ENCODE peak calls at places on chromosomes 1 and 21, in seven cellular contexts. H is fibroblast of lung; G is naive thymus-derived CD4-positive, alpha-beta T cell; Q is psoas muscle; V is mammary epithelial cell; T is uterus; Y is CD8-positive, alpha-beta memory T cell. W is an unnamed sample. For H3K4me1, the result is how much of the 10 kb centered on the place peaks cover.

GRCh38 chr21:42878678-42878992 is 704 bp downstream of the WDR4 start:
- DNase-seq in H (no peak), G (peak), Q (no peak), V (no peak), T (no peak), Y (no peak), W (no peak)

GRCh38 chr1:68116643-68117235 is 66.3 kb upstream of the DIRAS3 start:
- DNase-seq in H (peak), G (peak), Q (peak), V (peak), T (peak), Y (no peak), W (no peak)

GRCh38 chr1:202274611-202275010 is 67.1 kb downstream of the UBE2T start:
- DNase-seq in H (no peak), G (peak), Q (no peak), V (no peak), T (peak), Y (no peak), W (no peak)

GRCh38 chr1:177568702-177569101 is 397.9 kb downstream of the BRINP2 start:
- DNase-seq in H (no peak), G (no peak), Q (no peak), V (no peak), T (no peak), Y (no peak), W (no peak)

GRCh38 chr1:227927971-227928741 is 19.6 kb downstream of the WNT9A start:
- DNase-seq in H (no peak), G (no peak), Q (no peak), V (no peak), T (no peak), Y (no peak), W (no peak)

GRCh38 chr1:65119951-65120350 is 28.1 kb upstream of the AK4 start:
- DNase-seq in H (no peak), G (no peak), Q (no peak), V (no peak), T (no peak), Y (no peak), W (no peak)

GRCh38 chr21:26679299-26679698 is 106.2 kb upstream of the CYYR1 start:
- DNase-seq in H (peak), G (no peak), Q (no peak), V (no peak), T (no peak), Y (no peak), W (no peak)

GRCh38 chr1:17588048-17588781 is 48.7 kb downstream of the ARHGEF10L start:
- DNase-seq in H (peak), G (no peak), Q (peak), V (peak), T (no peak), Y (no peak), W (no peak)

GRCh38 chr1:14862114-14862513 is 263.6 kb downstream of the KAZN start:
- DNase-seq in H (no peak), G (no peak), Q (no peak), V (no peak), T (no peak), Y (no peak), W (no peak)

GRCh38 chr1:116693759-116694482 is 26.4 kb upstream of the IGSF3 start:
- DNase-seq in H (no peak), G (no peak), Q (peak), V (peak), T (no peak), Y (no peak), W (no peak)

GRCh38 chr1:101203812-101204540 is 32.8 kb upstream of the S1PR1 start:
- DNase-seq in H (peak), G (no peak), Q (no peak), V (no peak), T (no peak), Y (no peak), W (no peak)

GRCh38 chr21:37047079-37047478 is 25.8 kb downstream of the PIGP start:
- DNase-seq in H (no peak), G (no peak), Q (no peak), V (peak), T (no peak), Y (no peak), W (no peak)

GRCh38 chr1:95951291-95951690 is 717.3 kb downstream of the RWDD3 start:
- DNase-seq in H (no peak), G (no peak), Q (no peak), V (no peak), T (no peak), Y (no peak), W (no peak)

GRCh38 chr1:10651793-10652192 is 144.7 kb downstream of the CASZ1 start:
- DNase-seq in H (no peak), G (no peak), Q (no peak), V (no peak), T (no peak), Y (no peak), W (no peak)

GRCh38 chr1:89615676-89616598 is 17.0 kb upstream of the LRRC8C start:
- DNase-seq in H (no peak), G (no peak), Q (no peak), V (peak), T (no peak), Y (no peak), W (no peak)

GRCh38 chr1:94398356-94398755 is 19.8 kb upstream of the ABCD3 start:
- DNase-seq in H (no peak), G (no peak), Q (no peak), V (no peak), T (no peak), Y (no peak), W (no peak)

GRCh38 chr1:226989081-226989747 is 49.1 kb downstream of the COQ8A start:
- DNase-seq in H (no peak), G (no peak), Q (no peak), V (no peak), T (no peak), Y (no peak), W (no peak)

GRCh38 chr1:217133958-217134856 is 411.0 kb upstream of the ESRRG start:
- DNase-seq in H (peak), G (no peak), Q (no peak), V (no peak), T (no peak), Y (no peak), W (no peak)

GRCh38 chr1:25520446-25521061 is 22.9 kb upstream of the LDLRAP1 start:
- DNase-seq in H (peak), G (peak), Q (peak), V (peak), T (peak), Y (peak), W (peak)

GRCh38 chr1:207967703-207968102 is 56.8 kb upstream of the CD34 start:
- DNase-seq in H (no peak), G (no peak), Q (no peak), V (no peak), T (no peak), Y (no peak), W (no peak)

GRCh38 chr1:206895837-206896242 is 1.4 kb upstream of the IL24 start:
- DNase-seq in H (peak), G (no peak), Q (no peak), V (no peak), T (no peak), Y (no peak), W (no peak)

GRCh38 chr21:43854773-43855633 is 10.0 kb upstream of the AGPAT3 start:
- DNase-seq in H (no peak), G (no peak), Q (no peak), V (no peak), T (no peak), Y (no peak), W (peak)

DNA sequence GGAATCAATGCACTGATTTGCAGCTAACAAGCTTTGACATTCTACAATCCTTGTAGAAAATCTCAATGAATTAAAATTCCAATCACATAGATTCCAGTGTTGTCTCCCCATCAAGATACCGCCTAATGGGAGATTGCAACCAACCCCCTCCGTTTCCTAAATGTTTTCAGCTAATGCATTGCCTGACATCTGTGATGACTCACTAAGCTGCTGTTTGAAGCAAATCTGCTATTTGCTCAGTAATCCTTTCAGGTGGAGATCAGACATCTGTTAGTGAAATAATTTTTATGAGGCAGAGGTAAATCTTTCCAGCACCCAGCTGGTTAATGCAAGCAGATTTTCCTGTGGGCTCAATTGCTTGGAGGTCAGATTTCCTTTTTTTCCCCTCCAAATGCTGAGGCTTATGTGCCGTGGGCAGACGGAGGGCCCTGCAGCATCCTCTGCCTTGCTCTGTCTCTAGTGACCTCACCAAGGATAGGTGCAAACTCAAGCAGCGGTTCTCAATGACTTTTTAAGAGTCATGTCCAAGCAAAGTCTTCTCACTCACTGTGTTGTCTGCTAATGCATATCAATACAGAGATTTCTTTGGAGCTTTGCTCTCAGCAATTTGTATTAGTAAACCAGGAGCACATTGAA is 91.1 kb upstream of the RAB3GAP2 start:
- DNase-seq in H (no peak), G (no peak), Q (no peak), V (no peak), T (no peak), Y (no peak), W (no peak)
- H3K27ac ChIP-seq in H (no peak), G (no peak), Q (no peak), V (no peak), T (no peak), Y (no peak), W (no peak)

GRCh38 chr1:43348809-43349593 is 9.8 kb upstream of the CDC20 start:
- DNase-seq in H (no peak), G (peak), Q (peak), V (peak), T (peak), Y (peak), W (peak)
- H3K4me1 ChIP-seq in H (under half), G (under half), Q (under half), V (under half), T (under half), Y (under half), W (under half)

DNA sequence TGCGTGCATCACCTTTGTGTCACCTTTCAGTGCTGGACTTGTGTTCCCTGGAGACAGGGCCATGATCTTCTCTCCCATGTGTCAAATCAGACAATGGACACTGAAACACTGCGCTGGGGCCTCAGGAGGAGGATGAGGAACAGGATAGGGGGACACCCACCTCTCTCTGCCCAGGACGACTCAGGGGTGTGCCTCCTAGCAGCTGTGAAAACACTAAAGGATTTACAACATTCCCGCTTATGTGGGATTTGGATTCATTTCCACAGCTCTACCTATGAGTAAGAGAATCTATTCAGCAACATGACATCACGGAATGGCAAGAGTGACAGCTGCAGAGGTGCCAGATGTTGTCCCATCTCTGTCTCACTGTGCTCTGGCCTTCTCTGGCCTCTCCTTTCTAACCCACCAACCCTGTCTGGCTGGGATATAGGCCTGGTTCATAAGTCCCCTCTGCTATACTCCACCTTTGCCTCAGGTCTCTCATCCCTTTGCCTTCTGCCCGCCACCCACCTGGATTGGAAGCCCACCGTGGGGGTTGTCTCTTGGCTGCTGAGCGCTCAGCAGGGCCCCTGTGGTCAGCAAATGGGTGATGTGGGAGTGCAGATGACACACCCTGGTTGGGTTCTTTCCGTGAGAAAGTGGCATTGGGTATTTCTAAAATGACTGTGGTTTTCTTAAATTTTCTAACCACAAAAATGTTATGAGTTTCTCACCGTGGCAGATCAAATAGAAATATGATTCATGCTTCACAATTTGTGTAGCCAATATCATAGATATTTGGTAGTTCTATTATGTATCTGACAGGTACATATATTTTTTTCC is 47.1 kb upstream of the TLR5 start:
- DNase-seq in H (no peak), G (peak), Q (no peak), V (peak), T (no peak), Y (peak), W (no peak)
- H3K27ac ChIP-seq in H (no peak), G (no peak), Q (no peak), V (peak), T (no peak), Y (no peak), W (no peak)

DNA sequence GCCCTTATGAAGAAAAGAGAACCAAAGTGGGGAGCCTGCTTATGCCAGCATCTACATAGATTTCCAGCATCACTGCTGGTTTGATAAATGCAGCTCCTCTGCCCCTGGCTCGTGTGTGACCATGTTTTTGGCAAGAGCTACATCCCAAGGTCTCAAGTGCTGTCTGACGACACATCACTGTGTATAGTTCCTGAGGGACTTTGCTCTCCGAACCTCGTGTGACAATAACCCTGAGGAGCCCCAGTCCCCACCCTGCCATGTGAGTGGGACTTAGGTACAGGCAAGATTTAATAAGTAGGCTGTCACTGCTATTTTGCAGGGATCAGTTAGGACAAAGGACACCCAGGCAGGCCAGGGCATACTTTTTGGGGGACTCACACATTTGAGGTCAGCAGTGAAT is 28.8 kb upstream of the RERE start:
- DNase-seq in H (no peak), G (no peak), Q (no peak), V (no peak), T (no peak), Y (no peak), W (no peak)
- H3K4me1 ChIP-seq in H (under half), G (under half), Q (under half), V (under half), T (under half), Y (under half), W (under half)

DNA sequence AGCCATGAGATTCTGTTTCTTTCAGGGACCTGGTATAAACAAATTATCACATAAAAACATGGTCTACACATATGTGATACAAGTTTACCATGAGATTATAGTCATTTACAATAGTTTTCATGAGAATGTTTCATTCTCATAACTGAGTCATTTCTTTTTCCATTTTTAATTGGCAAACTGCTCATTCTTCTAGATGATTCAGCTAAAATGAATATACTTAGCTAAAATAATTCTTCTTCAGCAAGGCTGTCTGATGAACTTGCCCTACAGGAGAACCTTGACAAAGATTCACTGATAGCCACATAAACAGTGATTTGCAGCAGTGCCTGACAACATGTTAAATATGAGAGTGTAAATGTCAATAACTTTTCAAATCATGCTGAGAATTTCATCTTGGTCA is 253.2 kb downstream of the FMN2 start:
- DNase-seq in H (peak), G (no peak), Q (no peak), V (no peak), T (no peak), Y (no peak), W (no peak)
- H3K27ac ChIP-seq in H (no peak), G (no peak), Q (no peak), V (no peak), T (peak), Y (no peak), W (no peak)

DNA sequence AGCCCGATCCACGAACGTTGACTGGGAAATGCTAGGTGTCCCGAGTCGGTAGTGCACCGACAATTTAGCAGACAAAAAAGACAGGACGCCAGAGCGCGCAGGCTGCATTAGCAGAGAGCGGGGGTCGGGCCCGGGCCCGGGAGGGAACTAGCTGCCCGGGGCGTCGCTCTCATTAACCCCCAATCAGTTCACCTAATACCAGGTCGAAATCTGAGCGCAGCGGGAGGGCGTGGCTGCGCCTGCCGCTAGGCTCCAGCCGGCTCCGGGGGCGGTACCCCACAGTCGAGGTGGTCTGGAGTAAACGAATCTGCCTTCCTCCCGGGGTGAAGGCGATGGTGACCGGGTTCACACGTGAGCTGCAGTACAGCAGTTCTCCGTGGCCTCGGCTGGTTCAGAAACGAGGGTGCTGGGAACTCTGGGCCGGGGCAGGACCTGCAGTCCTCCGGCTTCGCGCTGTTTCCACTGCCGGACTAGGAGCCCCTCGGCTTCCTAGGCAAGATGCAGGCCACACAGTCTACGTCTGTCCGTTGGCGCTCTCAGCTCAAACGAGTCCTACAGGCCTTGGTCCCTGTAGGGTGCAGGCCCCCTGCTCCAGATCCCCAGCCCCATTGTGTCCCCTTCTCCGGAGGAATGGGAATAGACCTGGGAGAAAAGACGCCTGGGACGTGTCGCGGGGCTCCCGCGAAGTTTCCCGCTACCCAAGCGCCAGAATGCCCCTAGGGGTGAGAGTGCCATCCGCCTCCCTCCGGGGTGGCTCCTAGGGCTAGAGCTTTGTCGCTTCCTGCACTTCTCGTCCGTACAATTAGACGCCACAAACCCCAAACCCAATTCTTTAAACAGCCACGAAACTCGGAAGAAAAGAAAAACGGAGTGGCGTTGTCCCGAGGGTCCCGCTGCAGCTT is 2.0 kb downstream of the GFI1 start:
- DNase-seq in H (peak), G (peak), Q (peak), V (peak), T (no peak), Y (peak), W (peak)
- H3K4me1 ChIP-seq in H (under half), G (under half), Q (under half), V (half or more), T (under half), Y (under half), W (under half)

GRCh38 chr21:15289246-15289645 is 224.4 kb upstream of the NRIP1 start:
- DNase-seq in H (no peak), G (no peak), Q (peak), V (no peak), T (no peak), Y (no peak), W (no peak)
- H3K27ac ChIP-seq in H (no peak), G (no peak), Q (no peak), V (no peak), T (no peak), Y (no peak), W (no peak)

DNA sequence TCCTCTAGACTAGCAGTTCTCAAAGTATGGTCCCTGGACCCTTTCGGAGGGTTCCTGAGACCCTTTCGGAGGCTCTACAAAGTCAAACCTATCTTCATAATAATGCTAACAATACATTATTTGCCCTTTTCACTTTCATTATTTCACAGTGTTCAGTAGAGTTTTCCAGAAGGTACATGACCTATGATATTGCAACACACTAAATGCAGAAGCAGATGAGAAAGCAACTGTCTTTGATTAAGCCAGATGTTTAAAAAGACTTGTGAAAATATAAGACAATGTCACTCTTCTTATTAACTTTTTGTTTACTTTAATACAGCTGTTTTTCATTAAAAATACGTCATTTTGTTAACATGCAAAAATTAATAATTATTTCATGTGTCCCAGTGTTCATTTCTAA is 5.8 kb downstream of the KCNJ10 start:
- DNase-seq in H (no peak), G (no peak), Q (no peak), V (no peak), T (no peak), Y (no peak), W (no peak)
- H3K4me1 ChIP-seq in H (under half), G (under half), Q (under half), V (under half), T (under half), Y (under half), W (under half)

DNA sequence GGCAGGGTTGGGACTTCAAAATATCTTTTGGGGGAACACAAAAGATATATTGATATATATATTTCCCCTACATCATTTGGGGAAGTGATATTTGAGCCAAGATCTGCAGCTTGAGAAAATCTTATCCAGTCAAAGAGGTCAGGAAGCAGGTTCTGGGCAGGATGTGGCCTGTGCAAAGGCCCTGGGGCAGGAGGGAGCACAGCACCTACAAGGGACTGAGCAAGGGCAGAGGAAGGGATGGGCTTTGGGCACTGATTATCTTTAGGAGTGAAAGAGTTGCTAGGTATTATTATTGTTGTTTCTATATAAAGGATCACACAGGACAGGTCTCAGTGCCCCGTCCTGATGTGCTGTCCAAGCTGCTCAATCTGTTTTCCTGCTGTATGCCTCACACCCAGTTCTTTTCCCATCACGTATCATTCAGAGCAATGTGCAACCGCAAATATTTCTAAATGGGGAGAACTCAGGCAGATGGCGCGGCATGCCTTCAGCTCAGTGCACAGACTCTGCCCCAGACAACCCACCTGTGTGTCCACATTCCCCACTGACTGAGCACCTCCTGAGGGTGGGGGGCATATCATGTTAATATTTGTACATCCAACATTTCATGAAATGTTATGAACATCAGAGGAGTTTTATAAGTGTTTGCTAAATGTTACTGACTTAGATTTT is 28.1 kb upstream of the GPR137B start:
- DNase-seq in H (no peak), G (no peak), Q (no peak), V (no peak), T (no peak), Y (no peak), W (no peak)
- H3K27ac ChIP-seq in H (no peak), G (no peak), Q (no peak), V (no peak), T (no peak), Y (no peak), W (no peak)